ENCODE peak calls at places on chromosomes 11 and 22, in six cellular contexts. I is NCI-H1105; Z is stimulated activated CD8-positive, alpha-beta memory T cell treated with anti-CD3 and anti-CD28 coated beads, Interleukin-15, amount 100 ng/mL, for 1 hour; G is activated T-helper 1 cell treated with anti-CD3 and anti-CD28 coated beads, Interleukin-2, amount 50 U/mL, for 16 hours; U is heart left ventricle; F is D341Med. Y is an unnamed sample.

GRCh38 chr22:45867906-45868555 is 108.9 kb downstream of the WNT7B start:
- DNase-seq in I (no peak), Z (no peak), G (no peak), U (no peak), F (no peak), Y (no peak)

GRCh38 chr11:64556721-64557250 is 34.2 kb upstream of the SLC22A12 start:
- DNase-seq in I (no peak), Z (no peak), G (no peak), U (no peak), F (no peak), Y (no peak)

GRCh38 chr11:77471520-77472234 is 2.2 kb downstream of the PAK1 start:
- DNase-seq in I (no peak), Z (no peak), G (no peak), U (no peak), F (peak), Y (no peak)

GRCh38 chr11:111629499-111629898 is 27.2 kb downstream of the SIK2 start:
- DNase-seq in I (no peak), Z (no peak), G (no peak), U (no peak), F (no peak), Y (no peak)

GRCh38 chr11:116169776-116170175 is 603.0 kb downstream of the BUD13 start:
- DNase-seq in I (no peak), Z (no peak), G (no peak), U (no peak), F (no peak), Y (no peak)

GRCh38 chr11:128210148-128210940 is 377.0 kb downstream of the ETS1 start:
- DNase-seq in I (no peak), Z (no peak), G (no peak), U (no peak), F (no peak), Y (no peak)

GRCh38 chr11:35165416-35166368 is 26.7 kb downstream of the CD44 start:
- DNase-seq in I (no peak), Z (peak), G (peak), U (no peak), F (no peak), Y (no peak)

GRCh38 chr22:18968011-18968749 is 32.1 kb upstream of the PRODH start:
- DNase-seq in I (no peak), Z (peak), G (no peak), U (peak), F (no peak), Y (peak)

GRCh38 chr22:28029201-28029948 is 110.3 kb upstream of the PITPNB start:
- DNase-seq in I (peak), Z (no peak), G (no peak), U (peak), F (no peak), Y (peak)

GRCh38 chr22:20750461-20751184 is 23.3 kb upstream of the SERPIND1 start:
- DNase-seq in I (peak), Z (no peak), G (no peak), U (peak), F (no peak), Y (peak)

GRCh38 chr11:119062779-119063178 is 4.8 kb upstream of the VPS11 start:
- DNase-seq in I (no peak), Z (no peak), G (no peak), U (no peak), F (no peak), Y (no peak)

GRCh38 chr11:114448749-114449484 is 9.7 kb downstream of the REXO2 start:
- DNase-seq in I (no peak), Z (no peak), G (no peak), U (no peak), F (no peak), Y (no peak)

GRCh38 chr11:83042966-83043711 is 28.6 kb downstream of the RAB30 start:
- DNase-seq in I (no peak), Z (no peak), G (no peak), U (no peak), F (no peak), Y (no peak)

GRCh38 chr11:36478700-36479329 is 31.3 kb downstream of the TRAF6 start:
- DNase-seq in I (peak), Z (no peak), G (no peak), U (peak), F (peak), Y (no peak)

GRCh38 chr22:19848298-19849224 is 6.1 kb downstream of the GNB1L start:
- DNase-seq in I (no peak), Z (no peak), G (no peak), U (no peak), F (peak), Y (peak)

GRCh38 chr22:23268877-23269276 is 88.6 kb downstream of the BCR start:
- DNase-seq in I (no peak), Z (no peak), G (no peak), U (no peak), F (no peak), Y (no peak)

GRCh38 chr22:17087176-17088131 is 2.7 kb downstream of the IL17RA start:
- DNase-seq in I (no peak), Z (no peak), G (no peak), U (no peak), F (no peak), Y (no peak)

GRCh38 chr11:133021503-133021902 is 510.8 kb downstream of the OPCML start:
- DNase-seq in I (no peak), Z (no peak), G (no peak), U (no peak), F (peak), Y (no peak)

GRCh38 chr11:9861860-9862725 is 198.2 kb downstream of the SWAP70 start:
- DNase-seq in I (peak), Z (no peak), G (no peak), U (peak), F (peak), Y (peak)

GRCh38 chr22:50702261-50702671 is 29.6 kb downstream of the SHANK3 start:
- DNase-seq in I (no peak), Z (no peak), G (no peak), U (no peak), F (no peak), Y (peak)

GRCh38 chr22:41217553-41218157 is 12.5 kb downstream of the L3MBTL2 start:
- DNase-seq in I (peak), Z (no peak), G (no peak), U (peak), F (no peak), Y (peak)

GRCh38 chr22:29727248-29727551 is 7.4 kb downstream of the CABP7 start:
- DNase-seq in I (no peak), Z (no peak), G (no peak), U (no peak), F (peak), Y (peak)

GRCh38 chr22:47548953-47549740 is 786.7 kb downstream of the TBC1D22A start:
- DNase-seq in I (no peak), Z (no peak), G (no peak), U (no peak), F (no peak), Y (no peak)

GRCh38 chr11:20208622-20209090 is 48.4 kb upstream of the DBX1 start:
- DNase-seq in I (no peak), Z (no peak), G (no peak), U (no peak), F (no peak), Y (no peak)

GRCh38 chr22:40312050-40312449 is 34.2 kb upstream of the ADSL start:
- DNase-seq in I (no peak), Z (no peak), G (no peak), U (no peak), F (peak), Y (no peak)

GRCh38 chr22:17890245-17890671 is 116.0 kb upstream of the BID start:
- DNase-seq in I (no peak), Z (no peak), G (no peak), U (no peak), F (no peak), Y (peak)

GRCh38 chr22:49738006-49738405 is 89.7 kb downstream of the BRD1 start:
- DNase-seq in I (no peak), Z (no peak), G (no peak), U (no peak), F (no peak), Y (no peak)

GRCh38 chr22:44037519-44038370 is 13.6 kb downstream of the PARVB start:
- DNase-seq in I (no peak), Z (no peak), G (no peak), U (peak), F (no peak), Y (peak)

GRCh38 chr11:124893781-124894401 is 3.8 kb downstream of the ROBO4 start:
- DNase-seq in I (no peak), Z (no peak), G (no peak), U (no peak), F (peak), Y (no peak)

GRCh38 chr22:19962909-19963806 is 21.5 kb upstream of the TXNRD2 start:
- DNase-seq in I (no peak), Z (no peak), G (no peak), U (no peak), F (no peak), Y (peak)

GRCh38 chr11:12389676-12390075 is 12.3 kb downstream of the PARVA start:
- DNase-seq in I (no peak), Z (no peak), G (no peak), U (no peak), F (no peak), Y (no peak)

GRCh38 chr11:130964393-130964792 is 48.1 kb upstream of the SNX19 start:
- DNase-seq in I (no peak), Z (no peak), G (no peak), U (no peak), F (no peak), Y (no peak)

Y was measured in psoas muscle.